ENCODE peak calls at places on chromosomes 7 and 10, in eight cellular contexts. One of them, this sample, is unnamed.

GRCh38 chr10:103859161-103860141 is 4.1 kb upstream of the SH3PXD2A start:
- DNase-seq in AG04450: no peak
- DNase-seq in epithelial cell of proximal tubule: no peak
- DNase-seq in kidney: no peak
- DNase-seq in neural progenitor cell: peak
- DNase-seq in psoas muscle: no peak
- DNase-seq in GM06990: no peak
- DNase-seq in fibroblast of the aortic adventitia: peak
- DNase-seq in this sample: peak

GRCh38 chr7:24502135-24502488 is 71.1 kb upstream of the PALS2 start:
- DNase-seq in fibroblast of the aortic adventitia: no peak
- DNase-seq in kidney: no peak
- DNase-seq in psoas muscle: no peak
- DNase-seq in epithelial cell of proximal tubule: no peak
- DNase-seq in AG04450: no peak
- DNase-seq in GM06990: no peak
- DNase-seq in neural progenitor cell: no peak
- DNase-seq in this sample: peak

GRCh38 chr7:135769403-135769802 is 20.8 kb upstream of the FAM180A start:
- DNase-seq in AG04450: no peak
- DNase-seq in neural progenitor cell: no peak
- DNase-seq in kidney: no peak
- DNase-seq in GM06990: no peak
- DNase-seq in epithelial cell of proximal tubule: no peak
- DNase-seq in fibroblast of the aortic adventitia: no peak
- DNase-seq in psoas muscle: no peak
- DNase-seq in this sample: no peak

GRCh38 chr10:101656915-101657314 is 38.1 kb downstream of the FBXW4 start:
- DNase-seq in neural progenitor cell: no peak
- DNase-seq in GM06990: no peak
- DNase-seq in fibroblast of the aortic adventitia: no peak
- DNase-seq in kidney: no peak
- DNase-seq in epithelial cell of proximal tubule: no peak
- DNase-seq in AG04450: no peak
- DNase-seq in psoas muscle: no peak
- DNase-seq in this sample: no peak

GRCh38 chr10:100504101-100504500 is 15.6 kb downstream of the SEC31B start:
- DNase-seq in neural progenitor cell: no peak
- DNase-seq in kidney: no peak
- DNase-seq in fibroblast of the aortic adventitia: peak
- DNase-seq in GM06990: no peak
- DNase-seq in AG04450: no peak
- DNase-seq in psoas muscle: no peak
- DNase-seq in epithelial cell of proximal tubule: no peak
- DNase-seq in this sample: peak

GRCh38 chr7:134059921-134060320 is 67.2 kb upstream of the LRGUK start:
- DNase-seq in GM06990: no peak
- DNase-seq in epithelial cell of proximal tubule: no peak
- DNase-seq in AG04450: no peak
- DNase-seq in psoas muscle: no peak
- DNase-seq in kidney: no peak
- DNase-seq in fibroblast of the aortic adventitia: no peak
- DNase-seq in neural progenitor cell: no peak
- DNase-seq in this sample: no peak

GRCh38 chr7:18610331-18610948 is 114.9 kb downstream of the HDAC9 start:
- DNase-seq in AG04450: no peak
- DNase-seq in GM06990: no peak
- DNase-seq in neural progenitor cell: peak
- DNase-seq in fibroblast of the aortic adventitia: peak
- DNase-seq in psoas muscle: no peak
- DNase-seq in epithelial cell of proximal tubule: no peak
- DNase-seq in kidney: no peak
- DNase-seq in this sample: peak

GRCh38 chr10:104639595-104640338 is 1.3 kb upstream of the SORCS3 start:
- DNase-seq in psoas muscle: no peak
- DNase-seq in GM06990: no peak
- DNase-seq in kidney: no peak
- DNase-seq in fibroblast of the aortic adventitia: peak
- DNase-seq in AG04450: no peak
- DNase-seq in neural progenitor cell: peak
- DNase-seq in epithelial cell of proximal tubule: no peak
- DNase-seq in this sample: no peak

GRCh38 chr10:96691761-96692160 is 28.6 kb downstream of the PIK3AP1 start:
- DNase-seq in AG04450: no peak
- DNase-seq in neural progenitor cell: no peak
- DNase-seq in epithelial cell of proximal tubule: no peak
- DNase-seq in kidney: no peak
- DNase-seq in psoas muscle: no peak
- DNase-seq in GM06990: no peak
- DNase-seq in fibroblast of the aortic adventitia: no peak
- DNase-seq in this sample: no peak

GRCh38 chr10:29608062-29608461 is 26.7 kb downstream of the SVIL start:
- DNase-seq in neural progenitor cell: no peak
- DNase-seq in kidney: no peak
- DNase-seq in fibroblast of the aortic adventitia: no peak
- DNase-seq in AG04450: no peak
- DNase-seq in psoas muscle: peak
- DNase-seq in epithelial cell of proximal tubule: no peak
- DNase-seq in GM06990: no peak
- DNase-seq in this sample: no peak
- TF ChIP-seq CTCF in neural progenitor cell: no peak
- TF ChIP-seq CTCF in kidney: no peak
- TF ChIP-seq CTCF in fibroblast of the aortic adventitia: no peak
- TF ChIP-seq CTCF in AG04450: no peak
- TF ChIP-seq CTCF in psoas muscle: no peak
- TF ChIP-seq CTCF in epithelial cell of proximal tubule: no peak
- TF ChIP-seq CTCF in GM06990: no peak
- TF ChIP-seq CTCF in this sample: no peak

DNA sequence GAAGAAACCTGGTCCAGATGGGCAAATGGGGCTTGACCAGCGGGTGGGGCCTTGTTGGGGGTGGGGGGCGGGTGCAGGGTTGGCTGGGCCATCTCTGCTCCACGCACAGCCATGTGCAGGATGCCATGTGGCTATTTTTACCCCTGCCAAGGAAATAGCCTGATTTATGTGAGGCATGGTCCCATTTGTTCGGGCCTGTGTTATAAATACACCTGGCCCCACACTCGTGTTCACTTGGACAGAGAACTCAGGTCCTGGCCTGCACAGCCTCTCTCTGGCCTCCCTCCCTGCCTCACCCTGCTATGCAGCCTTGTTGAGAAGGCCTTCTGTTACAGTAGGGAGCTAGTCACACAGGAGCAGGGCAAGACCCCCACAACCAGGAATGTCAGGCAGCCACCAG is 35.6 kb upstream of the FZD9 start:
- DNase-seq in kidney: no peak
- DNase-seq in neural progenitor cell: peak
- DNase-seq in AG04450: no peak
- DNase-seq in psoas muscle: peak
- DNase-seq in fibroblast of the aortic adventitia: no peak
- DNase-seq in GM06990: no peak
- DNase-seq in epithelial cell of proximal tubule: no peak
- DNase-seq in this sample: no peak
- H3K4me3 ChIP-seq in kidney: no peak
- H3K4me3 ChIP-seq in neural progenitor cell: no peak
- H3K4me3 ChIP-seq in AG04450: no peak
- H3K4me3 ChIP-seq in psoas muscle: peak
- H3K4me3 ChIP-seq in fibroblast of the aortic adventitia: no peak
- H3K4me3 ChIP-seq in GM06990: no peak
- H3K4me3 ChIP-seq in epithelial cell of proximal tubule: no peak
- H3K4me3 ChIP-seq in this sample: no peak

GRCh38 chr7:50614721-50615518 is 49.7 kb upstream of the DDC start:
- DNase-seq in GM06990: no peak
- DNase-seq in AG04450: no peak
- DNase-seq in kidney: no peak
- DNase-seq in fibroblast of the aortic adventitia: peak
- DNase-seq in neural progenitor cell: no peak
- DNase-seq in epithelial cell of proximal tubule: no peak
- DNase-seq in psoas muscle: no peak
- DNase-seq in this sample: peak
- TF ChIP-seq CTCF in GM06990: peak
- TF ChIP-seq CTCF in AG04450: peak
- TF ChIP-seq CTCF in kidney: peak
- TF ChIP-seq CTCF in fibroblast of the aortic adventitia: no peak
- TF ChIP-seq CTCF in neural progenitor cell: peak
- TF ChIP-seq CTCF in epithelial cell of proximal tubule: peak
- TF ChIP-seq CTCF in psoas muscle: peak
- TF ChIP-seq CTCF in this sample: peak

GRCh38 chr7:32204361-32205018 is 134.3 kb upstream of the PDE1C start:
- DNase-seq in kidney: no peak
- DNase-seq in AG04450: peak
- DNase-seq in epithelial cell of proximal tubule: peak
- DNase-seq in neural progenitor cell: peak
- DNase-seq in psoas muscle: peak
- DNase-seq in fibroblast of the aortic adventitia: peak
- DNase-seq in GM06990: no peak
- DNase-seq in this sample: peak
- H3K4me3 ChIP-seq in kidney: peak
- H3K4me3 ChIP-seq in AG04450: no peak
- H3K4me3 ChIP-seq in epithelial cell of proximal tubule: no peak
- H3K4me3 ChIP-seq in neural progenitor cell: no peak
- H3K4me3 ChIP-seq in psoas muscle: peak
- H3K4me3 ChIP-seq in fibroblast of the aortic adventitia: peak
- H3K4me3 ChIP-seq in GM06990: no peak
- H3K4me3 ChIP-seq in this sample: no peak

GRCh38 chr10:36779238-36779846 is 346.1 kb upstream of the ANKRD30A start:
- DNase-seq in GM06990: no peak
- DNase-seq in psoas muscle: no peak
- DNase-seq in AG04450: peak
- DNase-seq in kidney: no peak
- DNase-seq in fibroblast of the aortic adventitia: peak
- DNase-seq in epithelial cell of proximal tubule: peak
- DNase-seq in neural progenitor cell: peak
- DNase-seq in this sample: peak
- TF ChIP-seq CTCF in GM06990: no peak
- TF ChIP-seq CTCF in psoas muscle: peak
- TF ChIP-seq CTCF in AG04450: peak
- TF ChIP-seq CTCF in kidney: peak
- TF ChIP-seq CTCF in fibroblast of the aortic adventitia: peak
- TF ChIP-seq CTCF in epithelial cell of proximal tubule: peak
- TF ChIP-seq CTCF in neural progenitor cell: peak
- TF ChIP-seq CTCF in this sample: peak

DNA sequence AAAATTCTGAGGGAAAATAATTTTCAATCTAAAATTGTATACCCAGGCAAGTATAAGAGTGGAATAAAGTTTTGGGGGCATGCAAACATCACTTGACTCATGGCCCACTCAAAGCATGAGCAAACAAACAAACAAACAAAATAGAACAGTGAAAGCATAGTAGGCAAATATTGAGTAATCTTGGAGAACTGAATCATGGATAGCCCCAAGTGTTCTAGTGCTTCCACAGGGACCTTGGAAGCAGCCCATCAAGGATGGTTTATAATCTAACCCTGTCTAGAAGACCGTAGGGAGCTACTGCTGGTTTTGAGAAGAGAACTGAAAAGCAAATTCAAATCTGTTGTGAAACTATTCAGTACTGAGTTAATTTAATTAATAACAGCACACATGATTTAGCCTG is 22.1 kb downstream of the POLR3A start:
- DNase-seq in neural progenitor cell: no peak
- DNase-seq in kidney: no peak
- DNase-seq in epithelial cell of proximal tubule: no peak
- DNase-seq in psoas muscle: no peak
- DNase-seq in AG04450: no peak
- DNase-seq in fibroblast of the aortic adventitia: no peak
- DNase-seq in GM06990: no peak
- DNase-seq in this sample: no peak
- H3K4me3 ChIP-seq in neural progenitor cell: no peak
- H3K4me3 ChIP-seq in kidney: no peak
- H3K4me3 ChIP-seq in epithelial cell of proximal tubule: no peak
- H3K4me3 ChIP-seq in psoas muscle: no peak
- H3K4me3 ChIP-seq in AG04450: no peak
- H3K4me3 ChIP-seq in fibroblast of the aortic adventitia: no peak
- H3K4me3 ChIP-seq in GM06990: no peak
- H3K4me3 ChIP-seq in this sample: no peak

GRCh38 chr7:155357573-155358041 is 59.9 kb downstream of the INSIG1 start:
- DNase-seq in AG04450: no peak
- DNase-seq in neural progenitor cell: no peak
- DNase-seq in psoas muscle: no peak
- DNase-seq in kidney: peak
- DNase-seq in GM06990: no peak
- DNase-seq in epithelial cell of proximal tubule: no peak
- DNase-seq in fibroblast of the aortic adventitia: peak
- DNase-seq in this sample: peak

GRCh38 chr7:155355176-155355575 is 57.5 kb downstream of the INSIG1 start:
- DNase-seq in kidney: peak
- DNase-seq in GM06990: no peak
- DNase-seq in neural progenitor cell: no peak
- DNase-seq in epithelial cell of proximal tubule: no peak
- DNase-seq in AG04450: no peak
- DNase-seq in fibroblast of the aortic adventitia: no peak
- DNase-seq in psoas muscle: no peak
- DNase-seq in this sample: no peak

GRCh38 chr7:155355745-155356144 is 58.1 kb downstream of the INSIG1 start:
- DNase-seq in neural progenitor cell: no peak
- DNase-seq in epithelial cell of proximal tubule: no peak
- DNase-seq in kidney: peak
- DNase-seq in AG04450: no peak
- DNase-seq in fibroblast of the aortic adventitia: no peak
- DNase-seq in psoas muscle: no peak
- DNase-seq in GM06990: no peak
- DNase-seq in this sample: no peak

GRCh38 chr7:155358066-155358947 is 60.6 kb downstream of the INSIG1 start:
- DNase-seq in epithelial cell of proximal tubule: no peak
- DNase-seq in AG04450: no peak
- DNase-seq in kidney: peak
- DNase-seq in neural progenitor cell: no peak
- DNase-seq in psoas muscle: no peak
- DNase-seq in GM06990: no peak
- DNase-seq in fibroblast of the aortic adventitia: no peak
- DNase-seq in this sample: no peak

DNA sequence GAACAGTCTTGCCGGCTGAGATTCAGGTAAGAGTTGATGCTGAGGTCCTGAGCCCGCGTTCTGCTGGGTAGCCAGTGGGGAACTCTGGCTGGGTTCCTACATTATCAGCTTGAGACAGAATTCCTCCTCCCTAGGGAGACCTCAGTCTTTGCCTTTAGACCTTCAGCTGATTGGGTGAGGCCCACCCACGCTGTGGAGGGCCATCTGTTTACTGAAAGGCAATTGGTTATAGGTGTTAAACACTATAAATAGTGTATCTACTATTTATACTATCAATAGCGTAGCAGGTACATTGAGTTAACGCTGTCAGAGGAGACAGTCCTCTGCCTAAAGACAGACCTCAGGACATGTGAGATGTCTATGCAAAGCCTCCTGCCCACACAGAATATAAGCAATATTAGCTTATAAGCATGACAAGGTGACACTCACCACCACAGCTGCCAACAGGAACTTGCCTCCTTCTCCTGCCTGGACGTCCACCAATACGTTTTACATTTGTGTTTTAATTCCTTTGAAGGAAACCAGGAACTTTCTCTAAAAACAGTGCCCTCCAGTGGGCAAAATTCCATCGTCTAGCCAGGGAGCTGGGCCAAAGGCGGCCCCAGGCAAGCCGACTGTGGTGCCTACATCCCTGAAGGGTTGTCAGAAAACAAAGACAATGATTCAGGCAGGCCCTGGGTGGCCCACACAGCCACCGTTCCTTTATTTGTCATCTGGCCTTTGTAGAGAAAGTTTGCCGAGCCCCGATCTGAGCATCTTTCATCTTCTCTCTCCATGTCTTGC is 58.8 kb downstream of the INSIG1 start:
- DNase-seq in GM06990: no peak
- DNase-seq in fibroblast of the aortic adventitia: no peak
- DNase-seq in kidney: peak
- DNase-seq in AG04450: no peak
- DNase-seq in neural progenitor cell: peak
- DNase-seq in psoas muscle: no peak
- DNase-seq in epithelial cell of proximal tubule: no peak
- DNase-seq in this sample: no peak
- TF ChIP-seq CTCF in GM06990: peak
- TF ChIP-seq CTCF in fibroblast of the aortic adventitia: no peak
- TF ChIP-seq CTCF in kidney: peak
- TF ChIP-seq CTCF in AG04450: peak
- TF ChIP-seq CTCF in neural progenitor cell: peak
- TF ChIP-seq CTCF in psoas muscle: no peak
- TF ChIP-seq CTCF in epithelial cell of proximal tubule: peak
- TF ChIP-seq CTCF in this sample: peak